ENCODE peak calls at places on chromosomes 6 and 20, in eight cellular contexts. X is right lobe of liver, Z is pancreas, Q is suprapubic skin, R is GM23338, M is neural progenitor cell, S is body of pancreas, F is heart right ventricle. N is an unnamed sample. For H3K36me3, the result is how much of the 10 kb centered on the place peaks cover.

GRCh38 chr20:37395411-37395800 is 49.5 kb downstream of the SRC start:
- DNase-seq in X (no peak), Z (no peak), Q (no peak), R (no peak), M (no peak), S (no peak), F (no peak), N (no peak)

GRCh38 chr20:1804554-1804956 is 90.7 kb upstream of the SIRPA start:
- DNase-seq in X (peak), Z (no peak), Q (no peak), R (no peak), M (no peak), S (no peak), F (no peak), N (peak)

GRCh38 chr20:58623579-58624473 is 27.3 kb upstream of the STX16 start:
- DNase-seq in X (no peak), Z (no peak), Q (no peak), R (no peak), M (no peak), S (peak), F (peak), N (peak)

GRCh38 chr6:158630944-158631616 is 13.5 kb downstream of the DYNLT1 start:
- DNase-seq in X (peak), Z (no peak), Q (no peak), R (no peak), M (no peak), S (no peak), F (no peak), N (peak)

GRCh38 chr20:62303327-62304226 is 780 bp downstream of the ADRM1 start:
- DNase-seq in X (peak), Z (no peak), Q (no peak), R (no peak), M (peak), S (no peak), F (no peak), N (no peak)

GRCh38 chr6:69416739-69417138 is 380.1 kb downstream of the LMBRD1 start:
- DNase-seq in X (no peak), Z (no peak), Q (no peak), R (no peak), M (no peak), S (no peak), F (no peak), N (no peak)

GRCh38 chr6:164926686-164927085 is 382.7 kb downstream of the C6orf118 start:
- DNase-seq in X (no peak), Z (no peak), Q (no peak), R (no peak), M (no peak), S (no peak), F (no peak), N (no peak)

GRCh38 chr6:16803294-16804006 is 42.2 kb upstream of the ATXN1 start:
- DNase-seq in X (no peak), Z (no peak), Q (no peak), R (peak), M (peak), S (no peak), F (peak), N (peak)

GRCh38 chr20:62780204-62780603 is 16.1 kb upstream of the MRGBP start:
- DNase-seq in X (no peak), Z (no peak), Q (no peak), R (no peak), M (no peak), S (no peak), F (no peak), N (no peak)

GRCh38 chr20:34015401-34016335 is 22.0 kb downstream of the RALY start:
- DNase-seq in X (no peak), Z (no peak), Q (no peak), R (no peak), M (no peak), S (no peak), F (no peak), N (no peak)

GRCh38 chr6:43113431-43114260 is 37.5 kb downstream of the PTK7 start:
- DNase-seq in X (no peak), Z (no peak), Q (no peak), R (no peak), M (no peak), S (no peak), F (no peak), N (no peak)

GRCh38 chr20:47024461-47024937 is 129.9 kb downstream of the EYA2 start:
- DNase-seq in X (no peak), Z (no peak), Q (no peak), R (no peak), M (no peak), S (no peak), F (no peak), N (no peak)

GRCh38 chr6:159282351-159282750 is 113.2 kb downstream of the FNDC1 start:
- DNase-seq in X (no peak), Z (no peak), Q (no peak), R (no peak), M (no peak), S (no peak), F (no peak), N (no peak)

GRCh38 chr20:33732166-33732970 is 572 bp downstream of the ZNF341 start:
- DNase-seq in X (peak), Z (no peak), Q (peak), R (peak), M (no peak), S (peak), F (peak), N (peak)

GRCh38 chr20:3887870-3888614 is 1.1 kb upstream of the PANK2 start:
- DNase-seq in X (no peak), Z (no peak), Q (no peak), R (peak), M (peak), S (no peak), F (peak), N (peak)

GRCh38 chr6:131861356-131861755 is 53.5 kb downstream of the ENPP1 start:
- DNase-seq in X (no peak), Z (no peak), Q (no peak), R (no peak), M (no peak), S (no peak), F (no peak), N (no peak)

GRCh38 chr20:50870572-50871161 is 60.6 kb downstream of the ADNP start:
- DNase-seq in X (no peak), Z (no peak), Q (no peak), R (peak), M (peak), S (no peak), F (no peak), N (no peak)

GRCh38 chr20:49868538-49868937 is 46.8 kb downstream of the SPATA2 start:
- DNase-seq in X (no peak), Z (no peak), Q (no peak), R (no peak), M (no peak), S (no peak), F (no peak), N (no peak)

GRCh38 chr6:10419749-10420545 is 5.1 kb upstream of the TFAP2A start:
- DNase-seq in X (no peak), Z (no peak), Q (no peak), R (no peak), M (no peak), S (no peak), F (no peak), N (no peak)

GRCh38 chr6:107819976-107820551 is 4.0 kb downstream of the SCML4 start:
- DNase-seq in X (peak), Z (no peak), Q (no peak), R (peak), M (peak), S (no peak), F (no peak), N (peak)

GRCh38 chr6:138955262-138955661 is 32.8 kb downstream of the REPS1 start:
- DNase-seq in X (no peak), Z (no peak), Q (no peak), R (no peak), M (no peak), S (no peak), F (no peak), N (no peak)

GRCh38 chr6:106158816-106159215 is 72.7 kb downstream of the PRDM1 start:
- DNase-seq in X (no peak), Z (no peak), Q (no peak), R (no peak), M (no peak), S (no peak), F (no peak), N (no peak)

GRCh38 chr20:56517211-56517610 is 7.3 kb upstream of the FAM209A start:
- DNase-seq in X (no peak), Z (no peak), Q (peak), R (no peak), M (no peak), S (no peak), F (no peak), N (no peak)

GRCh38 chr6:26006086-26006939 is 43.7 kb downstream of the TRIM38 start:
- DNase-seq in X (no peak), Z (no peak), Q (no peak), R (no peak), M (no peak), S (no peak), F (no peak), N (no peak)

GRCh38 chr6:138577151-138577915 is 78.0 kb upstream of the NHSL1 start:
- DNase-seq in X (no peak), Z (no peak), Q (no peak), R (no peak), M (peak), S (no peak), F (no peak), N (no peak)

GRCh38 chr6:17709476-17709875 is 2.8 kb upstream of the NUP153 start:
- DNase-seq in X (no peak), Z (no peak), Q (no peak), R (no peak), M (no peak), S (no peak), F (no peak), N (no peak)

GRCh38 chr6:17045581-17046322 is 56.1 kb upstream of the STMND1 start:
- DNase-seq in X (no peak), Z (no peak), Q (no peak), R (no peak), M (no peak), S (no peak), F (no peak), N (no peak)

DNA sequence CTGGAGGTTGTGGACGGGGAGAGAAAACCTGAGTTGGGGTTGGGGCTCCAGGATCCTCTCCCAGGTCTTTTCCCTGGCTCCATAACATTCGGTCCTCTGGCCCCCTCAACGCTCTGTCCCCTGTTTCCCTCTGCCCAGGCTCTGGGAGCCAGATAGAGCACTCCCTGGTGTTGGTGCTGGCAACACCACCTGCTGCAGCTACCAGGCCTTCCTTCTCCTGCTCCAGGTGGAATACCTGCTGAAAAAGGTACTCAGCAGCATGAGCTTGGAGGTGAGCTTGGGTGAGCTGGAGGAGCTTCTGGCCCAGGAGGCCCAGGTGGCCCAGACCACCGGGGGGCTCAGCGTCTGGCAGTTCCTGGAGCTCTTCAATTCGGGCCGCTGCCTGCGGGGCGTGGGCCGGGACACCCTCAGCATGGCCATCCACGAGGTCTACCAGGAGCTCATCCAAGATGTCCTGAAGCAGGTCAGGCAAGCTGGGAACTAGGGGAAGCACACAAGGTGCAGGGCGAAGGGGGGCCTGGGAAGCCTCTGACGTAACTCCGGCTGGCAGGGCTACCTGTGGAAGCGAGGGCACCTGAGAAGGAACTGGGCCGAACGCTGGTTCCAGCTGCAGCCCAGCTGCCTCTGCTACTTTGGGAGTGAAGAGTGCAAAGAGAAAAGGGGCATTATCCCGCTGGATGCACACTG is 14.6 kb downstream of the DEF6 start:
- DNase-seq in X (no peak), Z (no peak), Q (no peak), R (no peak), M (no peak), S (no peak), F (no peak), N (no peak)
- H3K36me3 ChIP-seq in X (under half), Z (under half), Q (under half), R (under half), M (under half), S (under half), F (under half), N (under half)

GRCh38 chr6:3259491-3259958 is 778 bp downstream of the PSMG4 start:
- DNase-seq in X (no peak), Z (peak), Q (no peak), R (peak), M (peak), S (peak), F (peak), N (no peak)
- TF ChIP-seq CTCF in X (no peak), Z (no peak), Q (peak), R (no peak), M (no peak), S (no peak), F (no peak), N (no peak)

GRCh38 chr20:43944653-43945235 is 30.1 kb downstream of the TOX2 start:
- DNase-seq in X (no peak), Z (no peak), Q (no peak), R (no peak), M (no peak), S (no peak), F (no peak), N (no peak)
- H3K36me3 ChIP-seq in X (under half), Z (under half), Q (under half), R (under half), M (under half), S (under half), F (under half), N (under half)

GRCh38 chr6:128277379-128277778 is 243.0 kb downstream of the PTPRK start:
- DNase-seq in X (no peak), Z (no peak), Q (no peak), R (no peak), M (no peak), S (no peak), F (no peak), N (no peak)

GRCh38 chr6:128275681-128276080 is 244.7 kb downstream of the PTPRK start:
- DNase-seq in X (no peak), Z (no peak), Q (no peak), R (no peak), M (no peak), S (no peak), F (no peak), N (no peak)

GRCh38 chr6:128275030-128275429 is 245.4 kb downstream of the PTPRK start:
- DNase-seq in X (no peak), Z (no peak), Q (no peak), R (no peak), M (no peak), S (no peak), F (no peak), N (no peak)

GRCh38 chr6:128278876-128279275 is 241.5 kb downstream of the PTPRK start:
- DNase-seq in X (no peak), Z (no peak), Q (no peak), R (no peak), M (no peak), S (no peak), F (no peak), N (no peak)

GRCh38 chr6:128276311-128276710 is 244.1 kb downstream of the PTPRK start:
- DNase-seq in X (no peak), Z (no peak), Q (no peak), R (no peak), M (no peak), S (no peak), F (no peak), N (no peak)
- TF ChIP-seq CTCF in X (no peak), Z (no peak), Q (no peak), R (no peak), M (no peak), S (no peak), F (no peak), N (no peak)

GRCh38 chr20:44756956-44757355 is 11.3 kb downstream of the KCNK15 start:
- DNase-seq in X (no peak), Z (no peak), Q (peak), R (no peak), M (no peak), S (no peak), F (no peak), N (no peak)
- H3K36me3 ChIP-seq in X (under half), Z (under half), Q (under half), R (under half), M (under half), S (under half), F (under half), N (under half)

DNA sequence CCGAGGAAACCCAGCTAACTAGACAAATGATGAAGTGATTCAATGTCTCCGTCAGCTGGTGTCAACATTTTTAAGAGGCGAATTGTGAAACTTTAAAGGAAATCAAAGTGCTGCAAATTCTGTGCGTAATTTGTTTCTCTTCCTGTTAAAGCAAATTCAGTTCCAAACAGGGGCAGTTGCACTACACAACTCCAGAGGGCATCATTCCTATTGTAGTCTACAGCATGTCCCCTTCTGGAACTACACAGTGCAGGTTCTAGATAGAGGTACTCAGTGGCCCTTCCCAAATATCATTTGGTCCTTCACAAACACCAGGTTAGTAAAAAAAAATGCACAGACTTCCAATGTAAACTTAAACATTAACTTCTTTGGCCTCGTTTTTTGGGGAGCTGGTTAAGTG is 38.3 kb upstream of the SMLR1 start:
- DNase-seq in X (no peak), Z (no peak), Q (no peak), R (peak), M (no peak), S (no peak), F (no peak), N (no peak)
- TF ChIP-seq CTCF in X (no peak), Z (no peak), Q (no peak), R (peak), M (no peak), S (no peak), F (no peak), N (no peak)

DNA sequence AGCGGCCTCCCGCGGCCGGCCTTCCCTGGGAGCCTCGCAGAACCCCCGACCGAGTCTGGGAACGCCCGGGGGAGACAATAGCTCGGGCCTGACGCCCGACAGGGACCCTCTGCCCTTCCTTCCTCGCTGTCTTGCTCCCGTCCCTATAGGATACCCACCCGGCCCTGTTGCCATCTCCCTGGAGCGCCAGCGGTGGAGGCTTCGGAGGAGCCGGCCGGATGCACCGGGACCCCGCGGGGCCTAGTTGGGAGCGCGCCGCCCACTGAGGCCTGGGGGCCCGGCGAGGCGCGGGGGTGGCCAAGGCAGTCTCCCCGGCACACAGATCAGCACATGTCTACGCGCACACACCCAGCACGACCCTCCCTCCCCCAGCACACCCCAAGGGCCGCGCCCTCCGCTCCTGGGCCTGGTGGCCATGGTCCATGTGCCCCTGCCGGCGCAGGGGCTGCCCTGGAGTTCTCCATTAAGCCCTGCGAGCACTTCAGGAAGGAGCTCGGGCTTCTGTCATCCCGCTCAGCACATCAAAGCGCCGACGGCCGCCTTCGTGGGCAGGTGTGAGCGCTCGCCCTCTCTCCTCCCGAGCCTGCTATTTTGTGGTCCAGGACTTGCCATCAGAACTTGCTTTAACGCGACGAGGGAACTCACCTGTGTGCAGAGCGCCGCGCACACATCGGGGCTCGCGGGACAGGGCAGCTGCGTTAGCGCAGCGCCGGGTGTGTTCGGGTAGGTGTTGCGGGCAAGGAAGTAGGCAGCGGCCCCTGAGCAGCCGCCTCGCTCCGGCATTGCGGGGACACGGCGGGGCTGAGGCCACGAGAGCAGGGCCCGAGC is 3.7 kb downstream of the FOXF2 start:
- DNase-seq in X (peak), Z (no peak), Q (peak), R (peak), M (peak), S (no peak), F (no peak), N (no peak)
- H3K36me3 ChIP-seq in X (under half), Z (under half), Q (under half), R (under half), M (under half), S (under half), F (under half), N (under half)

N was measured in right atrium auricular region.